ENCODE peak calls at places on chromosomes 4 and X, in nine cellular contexts. One of them, this sample, is unnamed.

GRCh38 chrX:135740683-135741149 is 27.3 kb downstream of the CT45A3 start:
- DNase-seq in tibial artery: no peak
- DNase-seq in hepatic stellate cell: peak
- DNase-seq in left colon: peak
- DNase-seq in T-helper 9 cell: peak
- DNase-seq in GM12891: no peak
- DNase-seq in cardiac muscle cell: no peak
- DNase-seq in NB4: peak
- DNase-seq in NCI-H524 treated with DMSO at 0.1 percent for 48 hours: no peak
- DNase-seq in this sample: no peak

GRCh38 chrX:8730812-8731578 is 942 bp downstream of the ANOS1 start:
- DNase-seq in tibial artery: no peak
- DNase-seq in cardiac muscle cell: peak
- DNase-seq in NB4: no peak
- DNase-seq in left colon: no peak
- DNase-seq in hepatic stellate cell: no peak
- DNase-seq in GM12891: no peak
- DNase-seq in NCI-H524 treated with DMSO at 0.1 percent for 48 hours: no peak
- DNase-seq in T-helper 9 cell: no peak
- DNase-seq in this sample: peak

GRCh38 chrX:32673193-32673592 is 538.2 kb downstream of the DMD start:
- DNase-seq in GM12891: no peak
- DNase-seq in hepatic stellate cell: peak
- DNase-seq in tibial artery: no peak
- DNase-seq in T-helper 9 cell: no peak
- DNase-seq in cardiac muscle cell: peak
- DNase-seq in left colon: no peak
- DNase-seq in NB4: peak
- DNase-seq in NCI-H524 treated with DMSO at 0.1 percent for 48 hours: no peak
- DNase-seq in this sample: no peak

GRCh38 chrX:103157511-103158316 is 57.2 kb upstream of the BEX4 start:
- DNase-seq in NB4: peak
- DNase-seq in GM12891: no peak
- DNase-seq in tibial artery: no peak
- DNase-seq in NCI-H524 treated with DMSO at 0.1 percent for 48 hours: peak
- DNase-seq in T-helper 9 cell: no peak
- DNase-seq in left colon: peak
- DNase-seq in cardiac muscle cell: peak
- DNase-seq in hepatic stellate cell: peak
- DNase-seq in this sample: no peak

GRCh38 chr4:1172228-1172851 is at the start of gene SPON2:
- DNase-seq in cardiac muscle cell: no peak
- DNase-seq in NCI-H524 treated with DMSO at 0.1 percent for 48 hours: no peak
- DNase-seq in tibial artery: peak
- DNase-seq in left colon: no peak
- DNase-seq in NB4: no peak
- DNase-seq in GM12891: no peak
- DNase-seq in hepatic stellate cell: peak
- DNase-seq in T-helper 9 cell: no peak
- DNase-seq in this sample: peak

GRCh38 chr4:173524218-173525117 is 5.6 kb downstream of the HAND2 start:
- DNase-seq in NCI-H524 treated with DMSO at 0.1 percent for 48 hours: no peak
- DNase-seq in hepatic stellate cell: peak
- DNase-seq in GM12891: no peak
- DNase-seq in cardiac muscle cell: peak
- DNase-seq in T-helper 9 cell: no peak
- DNase-seq in NB4: no peak
- DNase-seq in left colon: no peak
- DNase-seq in tibial artery: no peak
- DNase-seq in this sample: no peak

GRCh38 chrX:28312259-28312658 is 275.0 kb upstream of the IL1RAPL1 start:
- DNase-seq in T-helper 9 cell: no peak
- DNase-seq in cardiac muscle cell: no peak
- DNase-seq in hepatic stellate cell: no peak
- DNase-seq in tibial artery: no peak
- DNase-seq in NCI-H524 treated with DMSO at 0.1 percent for 48 hours: no peak
- DNase-seq in NB4: no peak
- DNase-seq in left colon: no peak
- DNase-seq in GM12891: no peak
- DNase-seq in this sample: no peak

GRCh38 chr4:87865960-87866598 is 33.3 kb downstream of the MEPE start:
- DNase-seq in hepatic stellate cell: no peak
- DNase-seq in GM12891: no peak
- DNase-seq in T-helper 9 cell: no peak
- DNase-seq in left colon: no peak
- DNase-seq in NCI-H524 treated with DMSO at 0.1 percent for 48 hours: no peak
- DNase-seq in NB4: peak
- DNase-seq in cardiac muscle cell: no peak
- DNase-seq in tibial artery: no peak
- DNase-seq in this sample: no peak

GRCh38 chrX:149903889-149904748 is 23.1 kb downstream of the MAGEA8 start:
- DNase-seq in tibial artery: no peak
- DNase-seq in left colon: no peak
- DNase-seq in hepatic stellate cell: no peak
- DNase-seq in NCI-H524 treated with DMSO at 0.1 percent for 48 hours: no peak
- DNase-seq in T-helper 9 cell: no peak
- DNase-seq in GM12891: no peak
- DNase-seq in cardiac muscle cell: no peak
- DNase-seq in NB4: no peak
- DNase-seq in this sample: no peak

This sample was measured in psoas muscle.